ENCODE peak calls at places on chromosomes 13 and 19, in four cellular contexts. Z is astrocyte, D is right cardiac atrium, C is HepG2. Y is an unnamed sample. For H3K4me1, the result is how much of the 10 kb centered on the place peaks cover.

GRCh38 chr19:39907213-39907612 is 27.2 kb downstream of the FCGBP start:
- DNase-seq in Z (no peak), D (no peak), C (peak), Y (no peak)

GRCh38 chr13:48185018-48185417 is 48.0 kb upstream of the ITM2B start:
- DNase-seq in Z (no peak), D (no peak), C (no peak), Y (no peak)

GRCh38 chr19:13163609-13164364 is 13.6 kb downstream of the IER2 start:
- DNase-seq in Z (peak), D (peak), C (peak), Y (peak)

GRCh38 chr13:21638319-21639282 is 32.3 kb upstream of the FGF9 start:
- DNase-seq in Z (no peak), D (no peak), C (no peak), Y (no peak)

GRCh38 chr13:79724348-79725103 is 243.6 kb downstream of the NDFIP2 start:
- DNase-seq in Z (peak), D (no peak), C (peak), Y (no peak)

GRCh38 chr13:29737061-29737460 is 113.4 kb downstream of the UBL3 start:
- DNase-seq in Z (no peak), D (no peak), C (no peak), Y (no peak)

GRCh38 chr19:39415111-39416046 is 2.9 kb downstream of the PLEKHG2 start:
- DNase-seq in Z (no peak), D (peak), C (no peak), Y (peak)

GRCh38 chr13:109156181-109156935 is 526.9 kb downstream of the MYO16 start:
- DNase-seq in Z (peak), D (peak), C (no peak), Y (no peak)

GRCh38 chr13:67048084-67048792 is 181.9 kb downstream of the PCDH9 start:
- DNase-seq in Z (peak), D (peak), C (no peak), Y (no peak)

GRCh38 chr19:17327654-17328516 is 6.8 kb downstream of the ANO8 start:
- DNase-seq in Z (no peak), D (peak), C (peak), Y (no peak)

GRCh38 chr19:57171551-57172081 is 4.3 kb upstream of the DUXA start:
- DNase-seq in Z (peak), D (peak), C (peak), Y (no peak)

GRCh38 chr19:37855098-37855497 is 51.3 kb downstream of the WDR87 start:
- DNase-seq in Z (peak), D (peak), C (no peak), Y (no peak)

GRCh38 chr19:6020972-6021805 is 43.2 kb upstream of the RANBP3 start:
- DNase-seq in Z (no peak), D (no peak), C (peak), Y (no peak)

GRCh38 chr13:72983085-72983768 is 75.6 kb upstream of the KLF5 start:
- DNase-seq in Z (peak), D (no peak), C (peak), Y (no peak)

GRCh38 chr19:29988351-29988750 is 46.3 kb downstream of the URI1 start:
- DNase-seq in Z (no peak), D (no peak), C (peak), Y (no peak)

GRCh38 chr13:113771709-113772331 is 12.8 kb downstream of the TMEM255B start:
- DNase-seq in Z (no peak), D (no peak), C (no peak), Y (no peak)

GRCh38 chr13:113562085-113562749 is 22.3 kb upstream of the TFDP1 start:
- DNase-seq in Z (peak), D (peak), C (peak), Y (no peak)

GRCh38 chr19:34793562-34793961 is 20.5 kb upstream of the ZNF599 start:
- DNase-seq in Z (no peak), D (no peak), C (no peak), Y (no peak)

GRCh38 chr19:44943801-44944249 is 1.8 kb downstream of the APOC4 start:
- DNase-seq in Z (no peak), D (peak), C (no peak), Y (peak)

GRCh38 chr13:108402850-108403249 is 133.3 kb downstream of the TNFSF13B start:
- DNase-seq in Z (no peak), D (no peak), C (no peak), Y (no peak)

GRCh38 chr13:60619461-60619860 is 222.4 kb downstream of the TDRD3 start:
- DNase-seq in Z (no peak), D (no peak), C (no peak), Y (no peak)

GRCh38 chr19:12092065-12092867 is 27.7 kb downstream of the ZNF844 start:
- DNase-seq in Z (peak), D (peak), C (peak), Y (peak)

GRCh38 chr19:12077375-12077774 is 12.8 kb downstream of the ZNF844 start:
- DNase-seq in Z (no peak), D (no peak), C (no peak), Y (no peak)

GRCh38 chr13:40181203-40181845 is 485.1 kb downstream of the FOXO1 start:
- DNase-seq in Z (peak), D (no peak), C (peak), Y (no peak)

GRCh38 chr19:7917292-7918061 is 2.7 kb upstream of the SNAPC2 start:
- DNase-seq in Z (peak), D (peak), C (no peak), Y (no peak)
- H3K4me1 ChIP-seq in Z (under half), D (under half), C (under half), Y (under half)

GRCh38 chr13:99987180-99988047 is 5.8 kb downstream of the ZIC2 start:
- DNase-seq in Z (no peak), D (peak), C (no peak), Y (no peak)

GRCh38 chr13:99991013-99991805 is 9.6 kb downstream of the ZIC2 start:
- DNase-seq in Z (no peak), D (no peak), C (no peak), Y (no peak)

GRCh38 chr13:99990045-99990977 is 8.7 kb downstream of the ZIC2 start:
- DNase-seq in Z (no peak), D (peak), C (no peak), Y (no peak)

GRCh38 chr13:99988469-99989375 is 7.1 kb downstream of the ZIC2 start:
- DNase-seq in Z (no peak), D (peak), C (no peak), Y (no peak)

DNA sequence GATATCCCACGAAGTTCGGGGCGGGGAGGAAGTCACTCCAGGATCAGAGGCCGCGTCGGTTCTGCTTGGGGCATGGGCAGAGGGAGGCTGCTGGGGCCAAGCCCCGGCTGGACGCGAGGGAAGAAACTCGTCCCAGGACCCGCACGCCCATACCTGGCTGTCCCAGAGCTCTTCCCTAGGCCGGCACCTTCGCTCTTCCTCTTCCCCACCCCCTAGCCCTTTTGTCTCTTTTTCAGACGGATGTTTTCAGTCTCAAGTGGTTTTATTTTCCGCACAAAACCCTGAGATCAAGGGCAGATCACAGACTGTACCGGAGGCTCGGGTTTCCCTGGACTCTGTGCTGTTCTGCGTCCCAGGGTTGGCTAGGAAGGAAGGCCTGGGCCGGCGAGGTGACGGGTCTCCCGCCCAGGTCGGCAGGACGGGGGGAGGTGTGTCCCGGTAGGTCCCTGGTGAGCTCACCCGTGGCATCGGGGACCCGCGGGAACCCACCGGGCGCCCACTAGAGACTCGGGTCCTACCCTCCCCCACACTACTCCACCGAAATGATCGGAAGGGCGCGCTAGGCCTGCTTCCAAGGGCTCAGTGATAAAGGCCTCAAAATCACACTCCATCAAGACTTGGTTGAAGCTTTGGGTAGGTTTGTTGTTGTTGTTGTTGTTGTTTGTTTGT is 7.9 kb downstream of the ZIC2 start:
- DNase-seq in Z (no peak), D (peak), C (no peak), Y (no peak)
- H3K4me1 ChIP-seq in Z (under half), D (under half), C (under half), Y (under half)

GRCh38 chr19:54206831-54207177 is 6.1 kb downstream of the RPS9 start:
- DNase-seq in Z (no peak), D (no peak), C (no peak), Y (no peak)

GRCh38 chr19:54204767-54205468 is 4.3 kb downstream of the RPS9 start:
- DNase-seq in Z (no peak), D (no peak), C (no peak), Y (no peak)

GRCh38 chr19:54207908-54208783 is 7.5 kb downstream of the RPS9 start:
- DNase-seq in Z (peak), D (peak), C (peak), Y (peak)

GRCh38 chr19:54208784-54209057 is 8.1 kb downstream of the RPS9 start:
- DNase-seq in Z (no peak), D (no peak), C (no peak), Y (no peak)

GRCh38 chr19:54206030-54206830 is 5.6 kb downstream of the RPS9 start:
- DNase-seq in Z (no peak), D (no peak), C (no peak), Y (peak)
- H3K4me1 ChIP-seq in Z (half or more), D (under half), C (half or more), Y (under half)

GRCh38 chr19:43765109-43765876 is 10.5 kb upstream of the SMG9 start:
- DNase-seq in Z (peak), D (peak), C (peak), Y (peak)
- H3K4me1 ChIP-seq in Z (under half), D (under half), C (under half), Y (under half)

DNA sequence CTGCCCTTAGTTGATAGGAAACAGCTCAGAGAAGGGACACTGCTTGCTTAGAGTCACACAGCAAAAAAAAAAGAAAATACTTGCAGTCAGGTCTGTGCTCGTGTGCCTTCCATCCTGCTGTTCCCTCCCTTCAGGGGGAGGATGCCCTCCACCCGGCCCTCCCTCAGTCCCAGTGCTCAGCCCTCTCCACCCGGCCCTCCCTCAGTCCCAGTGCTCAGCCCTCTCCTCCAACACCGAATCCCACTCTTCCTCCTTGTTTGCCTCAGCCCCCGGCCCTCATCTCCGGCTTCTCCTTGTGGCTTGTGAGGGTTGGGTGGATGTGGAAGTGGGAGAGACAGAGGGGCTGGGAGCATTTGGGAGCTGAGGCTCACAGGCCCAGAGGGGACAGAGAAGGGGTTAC is 5.8 kb downstream of the TFPT start:
- DNase-seq in Z (no peak), D (no peak), C (no peak), Y (no peak)
- H3K4me1 ChIP-seq in Z (under half), D (under half), C (under half), Y (under half)

Y was measured in ascending aorta.